ENCODE peak calls at places on chromosomes 13 and 19, in five cellular contexts. One of them, this sample, is unnamed.

GRCh38 chr19:19823916-19824315 is 2.4 kb upstream of the ZNF506 start:
- DNase-seq in fibroblast of mammary gland: no peak
- DNase-seq in Peyer's patch: no peak
- DNase-seq in body of pancreas: no peak
- DNase-seq in breast epithelium: no peak
- DNase-seq in this sample: no peak

GRCh38 chr13:107680115-107680514 is 535.2 kb downstream of the LIG4 start:
- DNase-seq in fibroblast of mammary gland: peak
- DNase-seq in Peyer's patch: no peak
- DNase-seq in body of pancreas: no peak
- DNase-seq in breast epithelium: no peak
- DNase-seq in this sample: peak

GRCh38 chr19:6378036-6378435 is 2.3 kb upstream of the PSPN start:
- DNase-seq in fibroblast of mammary gland: no peak
- DNase-seq in Peyer's patch: no peak
- DNase-seq in body of pancreas: no peak
- DNase-seq in breast epithelium: no peak
- DNase-seq in this sample: peak

GRCh38 chr19:47686679-47687450 is 26.4 kb upstream of the EHD2 start:
- DNase-seq in fibroblast of mammary gland: no peak
- DNase-seq in Peyer's patch: no peak
- DNase-seq in body of pancreas: no peak
- DNase-seq in breast epithelium: no peak
- DNase-seq in this sample: no peak

GRCh38 chr19:10001899-10002298 is 8.4 kb downstream of the COL5A3 start:
- DNase-seq in fibroblast of mammary gland: peak
- DNase-seq in Peyer's patch: peak
- DNase-seq in body of pancreas: peak
- DNase-seq in breast epithelium: no peak
- DNase-seq in this sample: peak

GRCh38 chr19:54030895-54031586 is 32.7 kb downstream of the VSTM1 start:
- DNase-seq in fibroblast of mammary gland: peak
- DNase-seq in Peyer's patch: no peak
- DNase-seq in body of pancreas: no peak
- DNase-seq in breast epithelium: no peak
- DNase-seq in this sample: peak

GRCh38 chr19:11365557-11366117 is 8.8 kb upstream of the SWSAP1 start:
- DNase-seq in fibroblast of mammary gland: no peak
- DNase-seq in Peyer's patch: no peak
- DNase-seq in body of pancreas: no peak
- DNase-seq in breast epithelium: no peak
- DNase-seq in this sample: no peak

GRCh38 chr13:49584771-49585182 is 581 bp downstream of the RCBTB1 start:
- DNase-seq in fibroblast of mammary gland: peak
- DNase-seq in Peyer's patch: no peak
- DNase-seq in body of pancreas: no peak
- DNase-seq in breast epithelium: no peak
- DNase-seq in this sample: peak

GRCh38 chr13:48506092-48506701 is 26.7 kb downstream of the RCBTB2 start:
- DNase-seq in fibroblast of mammary gland: no peak
- DNase-seq in Peyer's patch: no peak
- DNase-seq in body of pancreas: no peak
- DNase-seq in breast epithelium: no peak
- DNase-seq in this sample: no peak

GRCh38 chr19:46461537-46461936 is 9.8 kb downstream of the PNMA8A start:
- DNase-seq in fibroblast of mammary gland: peak
- DNase-seq in Peyer's patch: no peak
- DNase-seq in body of pancreas: no peak
- DNase-seq in breast epithelium: no peak
- DNase-seq in this sample: no peak

GRCh38 chr19:31252476-31252875 is 96.8 kb downstream of the TSHZ3 start:
- DNase-seq in fibroblast of mammary gland: no peak
- DNase-seq in Peyer's patch: no peak
- DNase-seq in body of pancreas: no peak
- DNase-seq in breast epithelium: no peak
- DNase-seq in this sample: no peak

GRCh38 chr19:31254611-31255010 is 94.6 kb downstream of the TSHZ3 start:
- DNase-seq in fibroblast of mammary gland: no peak
- DNase-seq in Peyer's patch: no peak
- DNase-seq in body of pancreas: no peak
- DNase-seq in breast epithelium: no peak
- DNase-seq in this sample: no peak

GRCh38 chr19:31253816-31254551 is 95.3 kb downstream of the TSHZ3 start:
- DNase-seq in fibroblast of mammary gland: no peak
- DNase-seq in Peyer's patch: no peak
- DNase-seq in body of pancreas: no peak
- DNase-seq in breast epithelium: no peak
- DNase-seq in this sample: peak

DNA sequence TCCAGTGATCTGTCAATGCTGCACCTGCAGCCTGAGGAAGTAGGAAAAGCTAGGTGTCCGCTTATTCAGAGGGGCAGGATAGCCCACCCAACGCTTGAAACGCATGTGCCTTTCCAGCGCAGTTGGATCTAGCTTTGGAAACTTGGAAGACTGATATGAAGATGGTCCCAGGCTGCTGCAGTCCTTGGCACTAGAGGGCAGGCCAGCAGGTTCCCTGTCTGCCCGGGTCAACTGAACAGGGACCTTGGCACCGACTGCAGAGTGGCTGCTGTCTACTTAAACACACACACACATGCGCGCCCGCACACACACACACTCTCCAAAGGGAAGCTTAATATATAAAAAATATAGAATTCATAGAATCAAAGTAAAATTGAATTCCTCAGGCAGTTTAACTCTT is 100.0 kb downstream of the TSHZ3 start:
- DNase-seq in fibroblast of mammary gland: no peak
- DNase-seq in Peyer's patch: no peak
- DNase-seq in body of pancreas: no peak
- DNase-seq in breast epithelium: no peak
- DNase-seq in this sample: no peak
- TF ChIP-seq CTCF in fibroblast of mammary gland: no peak
- TF ChIP-seq CTCF in Peyer's patch: no peak
- TF ChIP-seq CTCF in body of pancreas: no peak
- TF ChIP-seq CTCF in breast epithelium: no peak
- TF ChIP-seq CTCF in this sample: peak

DNA sequence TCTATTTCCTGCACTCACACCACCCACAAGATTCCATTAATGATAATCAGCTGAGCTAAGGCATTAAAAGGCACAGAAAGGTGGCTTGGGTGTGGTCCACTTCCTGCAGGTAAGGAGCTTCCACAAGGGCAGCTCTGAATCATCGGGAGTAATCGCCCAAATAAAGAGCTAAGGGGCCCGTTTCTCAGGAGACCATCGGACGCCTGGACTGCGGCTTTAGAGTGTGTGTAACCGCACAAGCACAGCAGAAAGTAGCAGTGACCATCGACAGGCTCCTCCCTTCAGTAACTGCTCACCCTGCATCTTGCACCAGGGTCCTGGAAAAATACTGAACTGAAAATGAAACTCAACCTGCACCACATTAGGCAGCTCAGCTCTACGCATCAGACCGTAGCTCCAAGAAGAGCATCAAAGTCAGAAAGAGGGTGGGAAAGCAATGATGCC is 6.0 kb downstream of the STK24 start:
- DNase-seq in fibroblast of mammary gland: peak
- DNase-seq in Peyer's patch: peak
- DNase-seq in body of pancreas: no peak
- DNase-seq in breast epithelium: no peak
- DNase-seq in this sample: peak
- H3K4me3 ChIP-seq in fibroblast of mammary gland: peak
- H3K4me3 ChIP-seq in Peyer's patch: peak
- H3K4me3 ChIP-seq in body of pancreas: no peak
- H3K4me3 ChIP-seq in breast epithelium: no peak
- H3K4me3 ChIP-seq in this sample: no peak

DNA sequence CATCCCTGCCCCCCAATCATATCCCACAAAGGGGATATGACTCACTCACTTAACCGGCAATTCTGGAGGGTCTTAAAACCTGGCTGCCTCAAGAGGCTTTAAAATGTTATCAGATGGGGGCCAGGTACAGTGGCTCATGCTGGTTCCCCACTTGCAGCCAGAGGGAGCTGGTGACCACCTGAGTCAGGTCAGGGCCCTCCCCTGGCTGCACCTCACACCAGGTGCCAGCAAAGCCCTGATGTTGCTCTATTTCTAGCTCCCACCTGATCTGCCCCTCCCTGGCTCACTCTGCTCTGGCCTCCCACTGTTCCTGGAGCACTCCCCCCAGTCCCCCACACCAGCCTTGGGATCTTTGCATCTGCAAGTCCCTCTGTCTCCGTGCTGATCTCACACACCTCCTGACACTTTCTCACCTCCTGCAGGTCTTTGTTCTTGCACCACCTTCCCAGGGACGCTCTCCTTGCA is 14.2 kb downstream of the HPN start:
- DNase-seq in fibroblast of mammary gland: no peak
- DNase-seq in Peyer's patch: no peak
- DNase-seq in body of pancreas: no peak
- DNase-seq in breast epithelium: no peak
- DNase-seq in this sample: no peak
- TF ChIP-seq CTCF in fibroblast of mammary gland: no peak
- TF ChIP-seq CTCF in Peyer's patch: no peak
- TF ChIP-seq CTCF in body of pancreas: no peak
- TF ChIP-seq CTCF in breast epithelium: no peak
- TF ChIP-seq CTCF in this sample: peak

DNA sequence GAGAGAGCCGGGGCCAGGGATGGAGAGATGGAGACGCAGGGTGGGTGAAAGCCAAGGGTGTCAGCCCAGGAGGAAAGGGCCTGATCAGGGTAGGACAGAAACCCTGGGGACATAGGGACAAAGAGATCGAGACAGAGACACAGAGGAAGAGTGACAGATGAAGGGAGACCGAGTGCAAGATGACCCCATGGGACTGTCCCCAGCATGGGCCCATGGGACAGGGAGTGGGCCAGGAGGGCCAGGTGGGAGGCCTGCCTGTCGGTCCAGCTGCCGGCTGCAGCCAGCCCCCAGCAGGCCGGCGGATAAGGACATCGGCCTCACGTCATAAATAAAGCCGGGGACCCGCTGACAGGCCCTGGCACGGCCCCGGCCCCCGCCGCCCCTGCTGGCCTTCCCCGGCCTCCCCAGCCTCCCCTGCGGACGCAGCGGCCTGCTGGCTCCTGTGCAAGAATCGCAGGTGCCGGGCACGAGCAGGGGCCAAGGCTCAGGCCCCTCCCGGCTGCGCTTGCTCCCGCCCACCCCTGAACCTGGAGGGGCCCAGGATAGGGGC is 6.3 kb downstream of the REX1BD start:
- DNase-seq in fibroblast of mammary gland: no peak
- DNase-seq in Peyer's patch: no peak
- DNase-seq in body of pancreas: no peak
- DNase-seq in breast epithelium: no peak
- DNase-seq in this sample: no peak
- H3K4me3 ChIP-seq in fibroblast of mammary gland: peak
- H3K4me3 ChIP-seq in Peyer's patch: peak
- H3K4me3 ChIP-seq in body of pancreas: no peak
- H3K4me3 ChIP-seq in breast epithelium: peak
- H3K4me3 ChIP-seq in this sample: peak

DNA sequence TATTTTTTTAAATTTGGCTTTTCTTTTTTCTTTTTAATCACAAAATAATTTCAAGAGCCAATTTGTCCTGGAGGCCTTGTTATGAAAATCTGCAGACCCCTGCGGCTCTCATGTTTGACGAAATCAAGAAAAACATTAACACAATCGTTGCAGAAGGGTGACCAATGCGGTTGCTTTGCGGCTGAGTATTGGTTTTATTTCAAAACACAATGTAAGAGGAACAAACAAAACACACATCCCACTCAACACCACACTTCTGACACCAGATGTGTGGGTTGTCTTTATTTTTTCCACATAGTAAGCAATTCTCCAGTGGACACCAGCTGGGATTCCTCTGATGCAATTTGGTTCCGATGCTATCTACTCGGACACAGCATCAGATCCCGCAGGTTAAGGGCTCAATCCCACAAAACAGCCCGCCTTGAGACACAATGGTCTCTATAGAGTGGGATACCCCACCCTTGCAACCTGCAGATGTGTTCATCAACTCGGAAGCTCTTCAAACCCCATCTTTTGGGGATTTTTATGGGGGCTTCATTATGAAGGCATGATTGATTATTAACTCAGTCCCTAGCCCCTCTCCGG is 21.9 kb upstream of the CCDC124 start:
- DNase-seq in fibroblast of mammary gland: no peak
- DNase-seq in Peyer's patch: no peak
- DNase-seq in body of pancreas: no peak
- DNase-seq in breast epithelium: no peak
- DNase-seq in this sample: peak
- TF ChIP-seq CTCF in fibroblast of mammary gland: no peak
- TF ChIP-seq CTCF in Peyer's patch: no peak
- TF ChIP-seq CTCF in body of pancreas: no peak
- TF ChIP-seq CTCF in breast epithelium: no peak
- TF ChIP-seq CTCF in this sample: no peak

GRCh38 chr19:40688294-40688693 is 2.2 kb downstream of the NUMBL start:
- DNase-seq in fibroblast of mammary gland: no peak
- DNase-seq in Peyer's patch: no peak
- DNase-seq in body of pancreas: no peak
- DNase-seq in breast epithelium: no peak
- DNase-seq in this sample: no peak
- H3K4me3 ChIP-seq in fibroblast of mammary gland: peak
- H3K4me3 ChIP-seq in Peyer's patch: no peak
- H3K4me3 ChIP-seq in body of pancreas: no peak
- H3K4me3 ChIP-seq in breast epithelium: peak
- H3K4me3 ChIP-seq in this sample: peak

GRCh38 chr13:101149735-101150380 is 266.4 kb downstream of the NALCN start:
- DNase-seq in fibroblast of mammary gland: peak
- DNase-seq in Peyer's patch: no peak
- DNase-seq in body of pancreas: no peak
- DNase-seq in breast epithelium: no peak
- DNase-seq in this sample: peak
- TF ChIP-seq CTCF in fibroblast of mammary gland: peak
- TF ChIP-seq CTCF in Peyer's patch: no peak
- TF ChIP-seq CTCF in body of pancreas: no peak
- TF ChIP-seq CTCF in breast epithelium: no peak
- TF ChIP-seq CTCF in this sample: peak

GRCh38 chr19:17951151-17952040 is 15.5 kb upstream of the KCNN1 start:
- DNase-seq in fibroblast of mammary gland: no peak
- DNase-seq in Peyer's patch: no peak
- DNase-seq in body of pancreas: no peak
- DNase-seq in breast epithelium: no peak
- DNase-seq in this sample: no peak

GRCh38 chr19:17952041-17952976 is 14.6 kb upstream of the KCNN1 start:
- DNase-seq in fibroblast of mammary gland: no peak
- DNase-seq in Peyer's patch: no peak
- DNase-seq in body of pancreas: no peak
- DNase-seq in breast epithelium: no peak
- DNase-seq in this sample: no peak

GRCh38 chr19:17954401-17954800 is 12.5 kb upstream of the KCNN1 start:
- DNase-seq in fibroblast of mammary gland: no peak
- DNase-seq in Peyer's patch: no peak
- DNase-seq in body of pancreas: no peak
- DNase-seq in breast epithelium: no peak
- DNase-seq in this sample: no peak

GRCh38 chr19:17953869-17954268 is 13.0 kb upstream of the KCNN1 start:
- DNase-seq in fibroblast of mammary gland: no peak
- DNase-seq in Peyer's patch: no peak
- DNase-seq in body of pancreas: no peak
- DNase-seq in breast epithelium: no peak
- DNase-seq in this sample: no peak

GRCh38 chr19:17953316-17953801 is 13.5 kb upstream of the KCNN1 start:
- DNase-seq in fibroblast of mammary gland: no peak
- DNase-seq in Peyer's patch: no peak
- DNase-seq in body of pancreas: no peak
- DNase-seq in breast epithelium: no peak
- DNase-seq in this sample: no peak
- H3K4me3 ChIP-seq in fibroblast of mammary gland: no peak
- H3K4me3 ChIP-seq in Peyer's patch: no peak
- H3K4me3 ChIP-seq in body of pancreas: no peak
- H3K4me3 ChIP-seq in breast epithelium: no peak
- H3K4me3 ChIP-seq in this sample: no peak